ENCODE peak calls at places on chromosomes 7 and 10, in six cellular contexts. O, M, T, G, Y and X are unnamed samples.
A peak's percentile ranks its signal among the peaks of the same experiment; 100 is the strongest.

GRCh38 chr10:127886371-127887051 is 6.2 kb downstream of the CLRN3 start:
- DNase-seq in Y (no peak), M (no peak), T (peak; percentile 19), G (no peak), O (no peak), X (no peak)

GRCh38 chr10:8402469-8403074 is 348.1 kb downstream of the GATA3 start:
- DNase-seq in O (no peak), G (no peak), M (no peak), Y (no peak), T (no peak), X (no peak)

GRCh38 chr7:64892116-64892515 is 11.0 kb upstream of the ZNF273 start:
- DNase-seq in Y (no peak), G (no peak), M (no peak), T (no peak), O (no peak), X (no peak)

GRCh38 chr7:68176974-68177373 is 1180.3 kb downstream of the TYW1 start:
- DNase-seq in Y (no peak), T (peak; percentile 41), M (peak; percentile 80), G (peak; percentile 12), O (peak; percentile 32), X (peak; percentile 46)

GRCh38 chr10:3654496-3654895 is 130.5 kb downstream of the KLF6 start:
- DNase-seq in Y (no peak), G (no peak), O (no peak), M (no peak), T (no peak), X (no peak)

GRCh38 chr10:112269266-112269665 is 13.9 kb upstream of the TECTB start:
- DNase-seq in Y (no peak), G (no peak), M (no peak), O (no peak), T (no peak), X (no peak)

GRCh38 chr10:61110188-61110844 is 166.3 kb upstream of the RHOBTB1 start:
- DNase-seq in M (no peak), G (peak; percentile 67), O (peak; percentile 2), T (no peak), Y (no peak), X (peak; percentile 74)

GRCh38 chr10:132005147-132005546 is 23.4 kb upstream of the BNIP3 start:
- DNase-seq in M (no peak), O (no peak), Y (no peak), T (no peak), G (no peak), X (no peak)

GRCh38 chr10:87635498-87636312 is 24.0 kb upstream of the PAPSS2 start:
- DNase-seq in Y (no peak), T (no peak), G (no peak), O (peak; percentile 78), M (no peak), X (peak; percentile 62)

GRCh38 chr7:79268730-79269129 is 184.7 kb downstream of the MAGI2 start:
- DNase-seq in G (no peak), Y (no peak), T (no peak), M (no peak), O (no peak), X (no peak)

GRCh38 chr7:30427296-30428080 is 51.1 kb downstream of the NOD1 start:
- DNase-seq in Y (no peak), M (no peak), O (no peak), T (no peak), G (no peak), X (no peak)

GRCh38 chr10:118870467-118871243 is 115.9 kb upstream of the CACUL1 start:
- DNase-seq in T (peak; percentile 32), Y (no peak), M (peak; percentile 12), O (peak; percentile 91), G (peak; percentile 10), X (peak; percentile 72)

DNA sequence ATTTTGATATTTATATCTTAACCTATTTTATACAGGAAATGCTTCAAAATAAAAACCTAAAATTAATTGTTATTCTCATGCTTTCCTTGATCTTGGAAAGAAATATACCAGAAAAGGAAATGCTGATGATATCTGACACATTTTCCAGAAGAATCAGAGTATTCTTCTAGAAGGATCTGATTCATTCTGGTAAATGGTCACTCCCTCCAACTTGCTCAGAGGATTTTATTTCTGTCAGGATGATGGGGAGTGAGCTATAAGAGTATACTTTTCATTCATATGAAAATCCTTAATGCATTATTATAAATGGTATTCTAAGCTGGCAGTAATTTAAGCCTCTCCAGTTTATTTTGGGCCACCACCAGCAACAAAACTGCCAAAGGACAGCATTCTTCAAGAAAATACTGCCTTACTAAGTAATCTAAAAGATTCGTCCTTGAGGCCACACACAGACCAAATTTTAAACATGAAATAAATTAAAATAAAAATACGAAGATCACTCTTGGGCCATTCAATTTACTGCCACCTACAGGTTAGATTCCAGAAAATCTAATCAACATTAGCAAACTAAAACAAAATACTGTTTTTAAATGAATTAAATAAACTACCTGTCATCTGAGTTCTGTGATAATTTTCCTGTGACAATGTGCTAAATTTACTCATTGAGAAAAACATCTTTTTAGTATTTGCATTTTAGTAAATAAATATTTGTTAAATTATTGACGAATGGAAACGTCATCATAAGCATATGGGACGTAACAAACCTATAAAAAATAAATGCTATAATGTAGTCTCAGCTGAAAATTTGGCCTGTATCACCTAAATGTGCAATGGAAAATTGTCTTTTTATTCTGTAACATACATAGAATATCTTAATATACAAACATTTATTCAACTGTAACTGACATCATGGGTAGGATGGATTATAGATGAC is 71.9 kb downstream of the ITGB8 start:
- DNase-seq in Y (no peak), G (no peak), O (no peak), T (no peak), M (no peak), X (no peak)
- TF ChIP-seq CTCF in Y (no peak), G (no peak), O (peak; percentile 38), T (no peak), M (peak; percentile 47), X (peak; percentile 47)

GRCh38 chr7:158549176-158549833 is 38.3 kb downstream of the PTPRN2 start:
- DNase-seq in G (no peak), Y (no peak), M (peak; percentile 62), O (peak; percentile 40), T (no peak), X (peak; percentile 2)
- H3K4me3 ChIP-seq in G (no peak overlapping the region), Y (no peak overlapping the region), M (no peak overlapping the region), O (no peak overlapping the region), T (no peak overlapping the region), X (no peak overlapping the region)

GRCh38 chr10:49379596-49380410 is 16.1 kb downstream of the DRGX start:
- DNase-seq in O (no peak), Y (no peak), G (no peak), T (no peak), M (no peak), X (no peak)
- TF ChIP-seq CTCF in O (peak; percentile 56), Y (no peak), G (peak; percentile 21), T (no peak), M (peak; percentile 15), X (peak; percentile 30)

DNA sequence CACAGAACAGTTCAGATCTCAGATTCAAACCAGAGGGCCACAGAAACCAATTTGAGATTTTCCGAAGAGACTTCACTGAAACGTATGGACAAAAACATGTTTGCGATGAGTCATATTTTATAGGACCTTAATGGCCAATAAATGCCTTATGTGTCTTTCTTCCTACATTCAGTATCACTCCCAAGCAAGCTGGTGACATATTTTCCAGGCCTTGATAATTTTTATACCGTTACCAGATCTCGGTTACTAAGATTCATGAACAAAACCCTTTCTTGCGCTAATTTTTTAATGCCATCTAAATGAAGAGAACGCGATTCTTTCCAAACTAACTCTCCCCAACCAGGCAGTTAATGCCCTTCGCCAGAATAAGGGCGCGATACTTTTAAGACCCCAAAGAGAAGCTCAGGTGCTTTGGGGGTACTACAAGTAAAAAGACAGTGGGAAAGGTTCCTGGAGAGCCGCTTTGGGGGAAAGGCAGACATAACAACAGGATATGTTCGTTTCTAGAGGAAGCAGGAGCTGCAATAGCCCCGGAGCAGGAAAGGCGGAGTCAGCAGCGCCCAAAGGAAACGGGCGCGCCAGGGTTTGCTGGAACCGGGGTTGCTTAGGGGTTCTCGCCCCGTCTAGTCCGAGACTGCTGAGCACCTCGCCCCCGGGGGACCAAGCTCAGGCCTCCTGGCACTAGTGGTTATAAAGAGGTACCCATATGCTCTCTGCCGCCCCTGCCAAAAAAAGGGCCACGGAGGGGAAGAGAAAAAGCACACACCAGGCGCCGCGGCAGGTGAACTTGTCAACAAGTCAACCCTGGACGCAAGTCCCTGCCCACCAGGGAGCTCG is 878 bp downstream of the ICA1 start:
- DNase-seq in G (no peak), T (peak; percentile 65), Y (no peak), O (peak; percentile 0), M (peak; percentile 20), X (no peak)
- H3K4me3 ChIP-seq in G (peak overlapping the region; percentile 50), T (peak overlapping the region; percentile 81), Y (no peak overlapping the region), O (peak overlapping the region; percentile 68), M (peak overlapping the region; percentile 77), X (peak overlapping the region; percentile 51)

GRCh38 chr7:50657341-50657873 is 92.2 kb upstream of the DDC start:
- DNase-seq in M (no peak), G (peak; percentile 36), Y (no peak), O (peak; percentile 38), T (peak; percentile 30), X (peak; percentile 57)
- TF ChIP-seq CTCF in M (no peak), G (no peak), Y (no peak), O (no peak), T (no peak), X (no peak)

GRCh38 chr7:95331004-95331337 is 6.6 kb upstream of the PON1 start:
- DNase-seq in T (no peak), Y (no peak), G (no peak), O (no peak), M (no peak), X (no peak)
- H3K4me3 ChIP-seq in T (no peak overlapping the region), Y (peak overlapping the region; percentile 26), G (no peak overlapping the region), O (no peak overlapping the region), M (no peak overlapping the region), X (no peak overlapping the region)

DNA sequence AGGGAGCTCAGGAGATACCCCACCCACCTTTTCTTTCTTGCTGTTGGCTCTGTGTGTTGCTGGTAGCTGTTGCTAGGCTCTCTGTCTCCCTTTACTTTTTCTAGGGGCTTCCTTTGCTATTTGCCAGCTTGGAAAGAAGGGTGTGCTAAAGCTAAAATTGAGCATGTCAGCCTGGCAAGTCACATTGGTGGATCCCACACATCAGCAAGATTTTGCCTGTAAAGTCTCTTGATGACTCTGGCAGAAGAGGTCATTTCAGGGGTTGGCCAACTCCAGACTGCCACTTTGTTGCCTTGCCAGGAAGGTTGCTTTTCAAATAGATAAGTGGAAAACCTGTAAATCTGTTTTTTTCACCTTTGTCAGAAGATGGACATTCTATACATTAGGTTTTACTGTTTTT is 9.9 kb downstream of the CCNY start:
- DNase-seq in G (no peak), O (no peak), M (no peak), T (no peak), Y (no peak), X (no peak)
- TF ChIP-seq CTCF in G (no peak), O (no peak), M (no peak), T (no peak), Y (no peak), X (no peak)